ENCODE peak calls at places on chromosomes 12 and 14, in six cellular contexts. One of them, this sample, is unnamed.

GRCh38 chr14:58171090-58171489 is 19.1 kb upstream of the ARMH4 start:
- DNase-seq in GM12878: peak
- DNase-seq in HepG2: peak
- DNase-seq in H1: peak
- DNase-seq in GM12891: no peak
- DNase-seq in K562: peak
- DNase-seq in this sample: peak

GRCh38 chr12:8996682-8997405 is 7.5 kb downstream of the KLRG1 start:
- DNase-seq in GM12878: peak
- DNase-seq in K562: no peak
- DNase-seq in H1: no peak
- DNase-seq in HepG2: no peak
- DNase-seq in GM12891: peak
- DNase-seq in this sample: peak

GRCh38 chr14:103854017-103854808 is 6.8 kb upstream of the PPP1R13B start:
- DNase-seq in H1: no peak
- DNase-seq in HepG2: no peak
- DNase-seq in GM12891: no peak
- DNase-seq in GM12878: no peak
- DNase-seq in K562: no peak
- DNase-seq in this sample: no peak

GRCh38 chr12:120688527-120689071 is 1.6 kb downstream of the MLEC start:
- DNase-seq in K562: no peak
- DNase-seq in GM12891: no peak
- DNase-seq in HepG2: no peak
- DNase-seq in GM12878: no peak
- DNase-seq in H1: no peak
- DNase-seq in this sample: no peak

GRCh38 chr12:108975024-108975593 is 45.8 kb downstream of the SVOP start:
- DNase-seq in GM12891: no peak
- DNase-seq in H1: no peak
- DNase-seq in GM12878: no peak
- DNase-seq in K562: no peak
- DNase-seq in HepG2: no peak
- DNase-seq in this sample: no peak

GRCh38 chr14:68628605-68629310 is 164.1 kb downstream of the ZFP36L1 start:
- DNase-seq in GM12878: no peak
- DNase-seq in K562: no peak
- DNase-seq in GM12891: no peak
- DNase-seq in H1: peak
- DNase-seq in HepG2: peak
- DNase-seq in this sample: no peak

GRCh38 chr12:122506393-122506938 is 5.7 kb upstream of the ZCCHC8 start:
- DNase-seq in H1: no peak
- DNase-seq in GM12891: no peak
- DNase-seq in K562: no peak
- DNase-seq in GM12878: no peak
- DNase-seq in HepG2: no peak
- DNase-seq in this sample: no peak

GRCh38 chr12:54629925-54630324 is 4.8 kb downstream of the LACRT start:
- DNase-seq in GM12891: no peak
- DNase-seq in H1: no peak
- DNase-seq in K562: no peak
- DNase-seq in HepG2: no peak
- DNase-seq in GM12878: no peak
- DNase-seq in this sample: no peak

GRCh38 chr12:2803635-2804380 is 8.7 kb upstream of the ITFG2 start:
- DNase-seq in GM12891: no peak
- DNase-seq in HepG2: no peak
- DNase-seq in K562: no peak
- DNase-seq in GM12878: peak
- DNase-seq in H1: no peak
- DNase-seq in this sample: no peak

GRCh38 chr12:47769234-47770085 is 3.6 kb upstream of the SLC48A1 start:
- DNase-seq in K562: no peak
- DNase-seq in GM12891: no peak
- DNase-seq in H1: no peak
- DNase-seq in HepG2: peak
- DNase-seq in GM12878: no peak
- DNase-seq in this sample: no peak

GRCh38 chr12:130120012-130120805 is 42.1 kb upstream of the FZD10 start:
- DNase-seq in GM12891: no peak
- DNase-seq in H1: no peak
- DNase-seq in GM12878: no peak
- DNase-seq in K562: no peak
- DNase-seq in HepG2: no peak
- DNase-seq in this sample: no peak

GRCh38 chr12:94875525-94875924 is 128.0 kb downstream of the NDUFA12 start:
- DNase-seq in H1: no peak
- DNase-seq in HepG2: peak
- DNase-seq in GM12878: peak
- DNase-seq in GM12891: no peak
- DNase-seq in K562: no peak
- DNase-seq in this sample: peak

GRCh38 chr14:92341791-92342190 is 18.8 kb downstream of the SLC24A4 start:
- DNase-seq in H1: no peak
- DNase-seq in GM12878: no peak
- DNase-seq in HepG2: no peak
- DNase-seq in GM12891: no peak
- DNase-seq in K562: no peak
- DNase-seq in this sample: no peak

GRCh38 chr14:81382517-81383225 is 17.5 kb downstream of the STON2 start:
- DNase-seq in K562: no peak
- DNase-seq in HepG2: no peak
- DNase-seq in H1: no peak
- DNase-seq in GM12891: no peak
- DNase-seq in GM12878: no peak
- DNase-seq in this sample: no peak

GRCh38 chr12:6370994-6371754 is 4.2 kb downstream of the SCNN1A start:
- DNase-seq in H1: peak
- DNase-seq in GM12891: no peak
- DNase-seq in GM12878: peak
- DNase-seq in K562: peak
- DNase-seq in HepG2: peak
- DNase-seq in this sample: no peak

GRCh38 chr12:122471324-122472226 is 29.2 kb downstream of the ZCCHC8 start:
- DNase-seq in H1: no peak
- DNase-seq in HepG2: peak
- DNase-seq in GM12878: no peak
- DNase-seq in GM12891: peak
- DNase-seq in K562: peak
- DNase-seq in this sample: no peak

GRCh38 chr14:95515080-95515489 is 1.4 kb downstream of the SYNE3 start:
- DNase-seq in GM12891: no peak
- DNase-seq in H1: no peak
- DNase-seq in K562: no peak
- DNase-seq in GM12878: no peak
- DNase-seq in HepG2: no peak
- DNase-seq in this sample: no peak

GRCh38 chr12:122028165-122028591 is 6.5 kb downstream of the BCL7A start:
- DNase-seq in GM12891: no peak
- DNase-seq in K562: no peak
- DNase-seq in HepG2: no peak
- DNase-seq in GM12878: no peak
- DNase-seq in H1: no peak
- DNase-seq in this sample: no peak

DNA sequence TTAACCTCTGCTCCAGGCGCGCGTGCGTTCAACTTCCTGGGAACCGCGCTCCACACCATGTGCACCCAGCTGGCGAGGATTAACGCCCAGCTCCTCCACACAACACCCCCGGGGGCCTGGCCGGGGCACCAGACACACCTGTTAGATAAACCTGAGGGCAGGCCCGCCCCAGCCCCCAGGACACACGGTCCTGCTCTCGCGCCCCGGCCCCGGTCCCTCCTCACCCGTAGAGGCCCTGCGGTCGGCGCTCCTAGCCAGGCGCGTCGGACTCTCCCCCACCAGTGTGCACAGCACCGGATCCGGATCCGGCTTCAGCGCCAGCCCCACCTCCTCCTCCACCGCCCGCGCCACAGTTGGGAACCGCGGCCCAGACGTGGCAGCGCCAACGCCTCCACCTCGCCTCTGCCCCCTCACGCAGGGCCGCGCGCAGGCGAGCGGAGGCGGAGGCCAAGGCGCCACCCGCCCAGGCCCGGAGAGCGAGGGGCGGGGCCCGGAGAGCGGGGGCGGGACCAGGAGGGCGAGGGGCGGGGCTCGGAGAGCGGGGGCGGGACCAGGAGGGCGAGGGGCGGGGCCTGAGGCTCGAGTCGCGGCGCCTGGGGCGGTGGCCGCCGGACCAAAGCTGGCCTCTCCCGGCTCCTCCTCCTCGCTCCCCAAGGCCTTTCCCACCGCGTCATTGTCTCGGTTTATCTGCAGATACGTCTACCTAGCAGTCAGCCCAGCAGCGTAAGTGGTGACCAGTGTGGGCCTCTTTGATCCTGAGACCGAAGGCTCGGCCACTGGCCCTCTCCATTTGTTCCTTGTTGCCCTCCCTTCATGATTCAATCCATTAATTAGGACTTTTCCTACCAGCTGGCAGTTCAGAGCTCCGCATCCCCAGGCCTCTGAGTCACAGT is at the start of gene GNPNAT1:
- DNase-seq in HepG2: peak
- DNase-seq in GM12878: peak
- DNase-seq in H1: peak
- DNase-seq in K562: peak
- DNase-seq in GM12891: peak
- DNase-seq in this sample: peak
- TF ChIP-seq POLR2A in HepG2: peak
- TF ChIP-seq POLR2A in GM12878: peak
- TF ChIP-seq POLR2A in H1: peak
- TF ChIP-seq POLR2A in K562: peak
- TF ChIP-seq POLR2A in GM12891: peak
- TF ChIP-seq POLR2A in this sample: peak

GRCh38 chr12:117005417-117006046 is 93.7 kb downstream of the TESC start:
- DNase-seq in K562: peak
- DNase-seq in GM12878: no peak
- DNase-seq in HepG2: no peak
- DNase-seq in GM12891: no peak
- DNase-seq in H1: no peak
- DNase-seq in this sample: no peak
- TF ChIP-seq POLR2AphosphoS5 in K562: no peak
- TF ChIP-seq POLR2AphosphoS5 in GM12878: no peak
- TF ChIP-seq POLR2AphosphoS5 in HepG2: no peak
- TF ChIP-seq POLR2AphosphoS5 in GM12891: no peak
- TF ChIP-seq POLR2AphosphoS5 in H1: no peak
- TF ChIP-seq POLR2AphosphoS5 in this sample: no peak

GRCh38 chr12:116121453-116121871 is 156.0 kb downstream of the MED13L start:
- DNase-seq in GM12878: no peak
- DNase-seq in K562: no peak
- DNase-seq in H1: no peak
- DNase-seq in HepG2: no peak
- DNase-seq in GM12891: no peak
- DNase-seq in this sample: no peak
- TF ChIP-seq TAF1 in GM12878: no peak
- TF ChIP-seq TAF1 in K562: no peak
- TF ChIP-seq TAF1 in H1: no peak
- TF ChIP-seq TAF1 in HepG2: no peak
- TF ChIP-seq TAF1 in GM12891: no peak
- TF ChIP-seq TAF1 in this sample: no peak

DNA sequence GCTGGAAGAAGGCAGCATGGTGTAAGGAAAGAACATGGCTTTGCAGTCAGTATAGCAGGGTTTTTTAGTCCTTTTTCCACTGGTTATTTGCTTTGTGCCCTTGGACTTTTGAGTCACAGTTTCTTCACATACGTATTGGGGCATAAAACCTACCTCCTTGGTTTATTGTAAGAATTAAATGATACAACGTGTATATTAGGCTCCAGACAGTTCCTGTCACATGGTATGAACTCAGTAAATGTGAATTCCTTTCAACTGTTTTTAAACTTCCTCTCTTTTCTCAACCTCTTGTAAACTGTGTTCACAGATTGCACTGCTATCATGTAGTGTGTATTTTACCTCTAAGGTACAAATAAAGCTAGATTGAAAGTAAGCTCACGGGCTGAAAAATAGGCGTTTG is 29.5 kb downstream of the MSRB3 start:
- DNase-seq in GM12891: no peak
- DNase-seq in K562: no peak
- DNase-seq in H1: no peak
- DNase-seq in GM12878: no peak
- DNase-seq in HepG2: no peak
- DNase-seq in this sample: no peak
- TF ChIP-seq POLR2A in GM12891: no peak
- TF ChIP-seq POLR2A in K562: no peak
- TF ChIP-seq POLR2A in H1: no peak
- TF ChIP-seq POLR2A in GM12878: no peak
- TF ChIP-seq POLR2A in HepG2: no peak
- TF ChIP-seq POLR2A in this sample: no peak

DNA sequence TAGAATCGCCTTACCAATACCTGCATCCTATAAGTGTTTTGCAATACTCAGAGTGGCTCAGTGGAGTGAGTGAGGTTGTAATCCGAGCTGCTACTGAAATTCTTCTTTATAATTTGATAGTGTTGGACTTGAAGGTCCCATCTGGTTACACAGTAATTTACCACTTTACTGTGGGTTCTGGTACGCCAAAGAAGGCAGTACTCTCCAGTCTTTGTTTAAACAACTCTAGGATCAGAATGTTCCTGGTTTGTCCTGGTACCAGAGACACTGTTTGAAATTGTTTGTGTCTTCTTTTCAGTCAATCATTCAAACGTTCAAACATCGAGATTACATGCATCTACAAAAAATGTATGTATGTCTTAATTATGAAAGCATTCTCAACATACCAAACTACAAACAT is 51.3 kb upstream of the AMN1 start:
- DNase-seq in K562: no peak
- DNase-seq in GM12878: no peak
- DNase-seq in H1: no peak
- DNase-seq in GM12891: no peak
- DNase-seq in HepG2: no peak
- DNase-seq in this sample: no peak
- TF ChIP-seq POLR2AphosphoS5 in K562: no peak
- TF ChIP-seq POLR2AphosphoS5 in GM12878: no peak
- TF ChIP-seq POLR2AphosphoS5 in H1: no peak
- TF ChIP-seq POLR2AphosphoS5 in GM12891: no peak
- TF ChIP-seq POLR2AphosphoS5 in HepG2: no peak
- TF ChIP-seq POLR2AphosphoS5 in this sample: no peak

DNA sequence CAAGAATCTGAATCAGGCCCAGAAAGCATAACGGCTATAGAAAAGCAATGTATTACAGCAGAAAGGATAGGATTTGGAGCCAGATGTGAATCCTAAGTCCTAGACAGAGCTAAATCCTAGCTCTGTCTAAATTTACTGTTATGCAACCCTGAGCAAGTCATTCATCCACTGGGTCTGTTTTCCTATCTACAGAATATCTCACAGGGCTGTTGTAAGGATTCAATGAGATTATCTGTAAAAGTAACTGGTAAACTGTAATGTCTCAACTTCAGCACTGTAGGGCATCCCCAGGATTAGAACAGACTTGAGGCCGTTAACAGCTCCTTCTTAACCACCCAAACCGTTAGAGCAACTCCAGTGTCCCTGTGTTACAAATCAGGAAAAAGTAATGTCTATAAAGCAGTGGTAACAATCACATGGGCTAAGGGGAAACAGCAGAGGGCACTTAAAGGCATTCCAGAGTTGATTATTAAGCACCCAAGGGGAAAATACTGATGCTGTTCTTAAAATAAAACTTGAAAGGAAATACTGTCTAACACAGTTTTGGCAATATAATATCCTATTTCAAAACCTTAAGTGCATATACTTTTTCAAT is 10.1 kb downstream of the GMFB start:
- DNase-seq in HepG2: no peak
- DNase-seq in H1: no peak
- DNase-seq in GM12878: no peak
- DNase-seq in K562: no peak
- DNase-seq in GM12891: no peak
- DNase-seq in this sample: no peak
- TF ChIP-seq TAF1 in HepG2: no peak
- TF ChIP-seq TAF1 in H1: no peak
- TF ChIP-seq TAF1 in GM12878: no peak
- TF ChIP-seq TAF1 in K562: no peak
- TF ChIP-seq TAF1 in GM12891: no peak
- TF ChIP-seq TAF1 in this sample: no peak

This sample was measured in GM12892.